ENCODE peak calls at places on chromosomes 5 and 9, in ten cellular contexts. One of them, this sample, is unnamed.

GRCh38 chr5:154970759-154971158 is 29.9 kb downstream of the MRPL22 start:
- DNase-seq in mammary epithelial cell: peak
- DNase-seq in ovary: no peak
- DNase-seq in tibial artery: no peak
- DNase-seq in cardiac fibroblast: peak
- DNase-seq in AG04450: no peak
- DNase-seq in natural killer cell: no peak
- DNase-seq in CD8-positive, alpha-beta T cell: no peak
- DNase-seq in left ventricle myocardium inferior: no peak
- DNase-seq in GM06990: no peak
- DNase-seq in this sample: no peak

GRCh38 chr5:127959152-127959764 is 124.3 kb upstream of the SLC12A2 start:
- DNase-seq in mammary epithelial cell: peak
- DNase-seq in ovary: peak
- DNase-seq in tibial artery: peak
- DNase-seq in cardiac fibroblast: peak
- DNase-seq in AG04450: peak
- DNase-seq in natural killer cell: no peak
- DNase-seq in CD8-positive, alpha-beta T cell: peak
- DNase-seq in left ventricle myocardium inferior: peak
- DNase-seq in GM06990: no peak
- DNase-seq in this sample: no peak

GRCh38 chr5:163445345-163445744 is 8.0 kb downstream of the CCNG1 start:
- DNase-seq in mammary epithelial cell: no peak
- DNase-seq in ovary: no peak
- DNase-seq in tibial artery: no peak
- DNase-seq in cardiac fibroblast: no peak
- DNase-seq in AG04450: no peak
- DNase-seq in natural killer cell: no peak
- DNase-seq in CD8-positive, alpha-beta T cell: no peak
- DNase-seq in left ventricle myocardium inferior: no peak
- DNase-seq in GM06990: no peak
- DNase-seq in this sample: no peak

GRCh38 chr5:51172853-51173635 is 210.2 kb upstream of the ISL1 start:
- DNase-seq in mammary epithelial cell: no peak
- DNase-seq in ovary: no peak
- DNase-seq in tibial artery: no peak
- DNase-seq in cardiac fibroblast: no peak
- DNase-seq in AG04450: no peak
- DNase-seq in natural killer cell: no peak
- DNase-seq in CD8-positive, alpha-beta T cell: no peak
- DNase-seq in left ventricle myocardium inferior: no peak
- DNase-seq in GM06990: no peak
- DNase-seq in this sample: no peak

GRCh38 chr9:109424618-109425017 is 73.5 kb downstream of the PTPN3 start:
- DNase-seq in mammary epithelial cell: no peak
- DNase-seq in ovary: no peak
- DNase-seq in tibial artery: no peak
- DNase-seq in cardiac fibroblast: no peak
- DNase-seq in AG04450: no peak
- DNase-seq in natural killer cell: no peak
- DNase-seq in CD8-positive, alpha-beta T cell: no peak
- DNase-seq in left ventricle myocardium inferior: no peak
- DNase-seq in GM06990: no peak
- DNase-seq in this sample: no peak

GRCh38 chr5:136192526-136193395 is at the start of gene SMIM32:
- DNase-seq in mammary epithelial cell: no peak
- DNase-seq in ovary: no peak
- DNase-seq in tibial artery: no peak
- DNase-seq in cardiac fibroblast: peak
- DNase-seq in AG04450: no peak
- DNase-seq in natural killer cell: no peak
- DNase-seq in CD8-positive, alpha-beta T cell: no peak
- DNase-seq in left ventricle myocardium inferior: no peak
- DNase-seq in GM06990: peak
- DNase-seq in this sample: no peak

GRCh38 chr5:115685966-115686691 is 60.3 kb upstream of the TMED7 start:
- DNase-seq in mammary epithelial cell: no peak
- DNase-seq in ovary: peak
- DNase-seq in tibial artery: peak
- DNase-seq in cardiac fibroblast: peak
- DNase-seq in AG04450: no peak
- DNase-seq in natural killer cell: no peak
- DNase-seq in CD8-positive, alpha-beta T cell: no peak
- DNase-seq in left ventricle myocardium inferior: no peak
- DNase-seq in GM06990: no peak
- DNase-seq in this sample: no peak

GRCh38 chr5:157562111-157562581 is 13.4 kb downstream of the ADAM19 start:
- DNase-seq in mammary epithelial cell: no peak
- DNase-seq in ovary: no peak
- DNase-seq in tibial artery: peak
- DNase-seq in cardiac fibroblast: peak
- DNase-seq in AG04450: no peak
- DNase-seq in natural killer cell: no peak
- DNase-seq in CD8-positive, alpha-beta T cell: no peak
- DNase-seq in left ventricle myocardium inferior: peak
- DNase-seq in GM06990: no peak
- DNase-seq in this sample: no peak

GRCh38 chr5:10133830-10134229 is 115.9 kb downstream of the ATPSCKMT start:
- DNase-seq in mammary epithelial cell: no peak
- DNase-seq in ovary: no peak
- DNase-seq in tibial artery: no peak
- DNase-seq in cardiac fibroblast: peak
- DNase-seq in AG04450: no peak
- DNase-seq in natural killer cell: no peak
- DNase-seq in CD8-positive, alpha-beta T cell: no peak
- DNase-seq in left ventricle myocardium inferior: no peak
- DNase-seq in GM06990: no peak
- DNase-seq in this sample: no peak

GRCh38 chr9:38232895-38233294 is 159.6 kb upstream of the ALDH1B1 start:
- DNase-seq in mammary epithelial cell: no peak
- DNase-seq in ovary: no peak
- DNase-seq in tibial artery: no peak
- DNase-seq in cardiac fibroblast: no peak
- DNase-seq in AG04450: no peak
- DNase-seq in natural killer cell: no peak
- DNase-seq in CD8-positive, alpha-beta T cell: no peak
- DNase-seq in left ventricle myocardium inferior: no peak
- DNase-seq in GM06990: no peak
- DNase-seq in this sample: no peak

GRCh38 chr5:120678279-120678678 is 214.2 kb downstream of the PRR16 start:
- DNase-seq in mammary epithelial cell: no peak
- DNase-seq in ovary: no peak
- DNase-seq in tibial artery: no peak
- DNase-seq in cardiac fibroblast: peak
- DNase-seq in AG04450: peak
- DNase-seq in natural killer cell: no peak
- DNase-seq in CD8-positive, alpha-beta T cell: no peak
- DNase-seq in left ventricle myocardium inferior: no peak
- DNase-seq in GM06990: no peak
- DNase-seq in this sample: no peak

GRCh38 chr5:65776707-65777141 is 54.7 kb downstream of the NLN start:
- DNase-seq in mammary epithelial cell: no peak
- DNase-seq in ovary: no peak
- DNase-seq in tibial artery: no peak
- DNase-seq in cardiac fibroblast: peak
- DNase-seq in AG04450: no peak
- DNase-seq in natural killer cell: no peak
- DNase-seq in CD8-positive, alpha-beta T cell: no peak
- DNase-seq in left ventricle myocardium inferior: no peak
- DNase-seq in GM06990: no peak
- DNase-seq in this sample: no peak

GRCh38 chr9:113589890-113590289 is 126.4 kb downstream of the RGS3 start:
- DNase-seq in mammary epithelial cell: no peak
- DNase-seq in ovary: no peak
- DNase-seq in tibial artery: no peak
- DNase-seq in cardiac fibroblast: peak
- DNase-seq in AG04450: no peak
- DNase-seq in natural killer cell: no peak
- DNase-seq in CD8-positive, alpha-beta T cell: no peak
- DNase-seq in left ventricle myocardium inferior: no peak
- DNase-seq in GM06990: no peak
- DNase-seq in this sample: no peak

GRCh38 chr9:14303110-14303509 is 10.8 kb downstream of the NFIB start:
- DNase-seq in mammary epithelial cell: no peak
- DNase-seq in ovary: no peak
- DNase-seq in tibial artery: no peak
- DNase-seq in cardiac fibroblast: no peak
- DNase-seq in AG04450: no peak
- DNase-seq in natural killer cell: no peak
- DNase-seq in CD8-positive, alpha-beta T cell: no peak
- DNase-seq in left ventricle myocardium inferior: no peak
- DNase-seq in GM06990: no peak
- DNase-seq in this sample: no peak

GRCh38 chr5:138541511-138541910 is 1.5 kb downstream of the ETF1 start:
- DNase-seq in mammary epithelial cell: no peak
- DNase-seq in ovary: no peak
- DNase-seq in tibial artery: no peak
- DNase-seq in cardiac fibroblast: peak
- DNase-seq in AG04450: no peak
- DNase-seq in natural killer cell: no peak
- DNase-seq in CD8-positive, alpha-beta T cell: no peak
- DNase-seq in left ventricle myocardium inferior: no peak
- DNase-seq in GM06990: no peak
- DNase-seq in this sample: no peak

GRCh38 chr5:90675222-90675621 is 116.6 kb downstream of the ADGRV1 start:
- DNase-seq in mammary epithelial cell: no peak
- DNase-seq in ovary: no peak
- DNase-seq in tibial artery: no peak
- DNase-seq in cardiac fibroblast: no peak
- DNase-seq in AG04450: no peak
- DNase-seq in natural killer cell: no peak
- DNase-seq in CD8-positive, alpha-beta T cell: no peak
- DNase-seq in left ventricle myocardium inferior: no peak
- DNase-seq in GM06990: no peak
- DNase-seq in this sample: no peak

DNA sequence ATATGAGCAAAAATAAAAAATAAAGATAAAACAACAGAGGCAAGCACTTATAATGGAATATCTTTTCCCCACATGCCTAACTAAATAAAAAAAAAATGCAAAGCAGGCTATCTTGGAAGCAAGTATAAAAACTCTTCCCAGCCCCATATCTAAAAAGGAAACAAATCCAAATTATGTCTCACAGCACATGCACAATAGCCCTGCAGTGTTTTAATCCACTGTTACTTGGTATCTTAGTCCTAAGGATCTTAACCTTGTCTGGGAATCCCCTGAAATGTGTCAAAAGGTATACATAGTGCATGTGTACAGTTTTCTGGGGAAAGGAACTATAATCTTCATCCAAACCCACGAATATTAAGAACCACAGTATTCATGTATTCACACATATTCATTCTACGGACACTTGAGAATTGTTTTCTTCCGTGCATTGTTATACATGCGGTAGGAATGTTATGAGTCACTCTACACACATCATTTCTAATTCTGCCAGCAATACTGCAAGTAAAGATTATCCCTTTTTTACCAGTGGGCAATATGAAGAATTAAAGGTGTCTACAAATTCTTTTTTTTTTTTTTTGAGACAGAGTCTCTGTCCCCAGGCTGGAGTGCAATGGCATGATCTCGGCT is 47.8 kb upstream of the SNX2 start:
- DNase-seq in mammary epithelial cell: peak
- DNase-seq in ovary: no peak
- DNase-seq in tibial artery: no peak
- DNase-seq in cardiac fibroblast: peak
- DNase-seq in AG04450: no peak
- DNase-seq in natural killer cell: no peak
- DNase-seq in CD8-positive, alpha-beta T cell: no peak
- DNase-seq in left ventricle myocardium inferior: no peak
- DNase-seq in GM06990: peak
- DNase-seq in this sample: no peak
- TF ChIP-seq CTCF in mammary epithelial cell: no peak
- TF ChIP-seq CTCF in ovary: no peak
- TF ChIP-seq CTCF in tibial artery: no peak
- TF ChIP-seq CTCF in cardiac fibroblast: no peak
- TF ChIP-seq CTCF in AG04450: no peak
- TF ChIP-seq CTCF in natural killer cell: no peak
- TF ChIP-seq CTCF in CD8-positive, alpha-beta T cell: no peak
- TF ChIP-seq CTCF in left ventricle myocardium inferior: no peak
- TF ChIP-seq CTCF in GM06990: no peak
- TF ChIP-seq CTCF in this sample: no peak

DNA sequence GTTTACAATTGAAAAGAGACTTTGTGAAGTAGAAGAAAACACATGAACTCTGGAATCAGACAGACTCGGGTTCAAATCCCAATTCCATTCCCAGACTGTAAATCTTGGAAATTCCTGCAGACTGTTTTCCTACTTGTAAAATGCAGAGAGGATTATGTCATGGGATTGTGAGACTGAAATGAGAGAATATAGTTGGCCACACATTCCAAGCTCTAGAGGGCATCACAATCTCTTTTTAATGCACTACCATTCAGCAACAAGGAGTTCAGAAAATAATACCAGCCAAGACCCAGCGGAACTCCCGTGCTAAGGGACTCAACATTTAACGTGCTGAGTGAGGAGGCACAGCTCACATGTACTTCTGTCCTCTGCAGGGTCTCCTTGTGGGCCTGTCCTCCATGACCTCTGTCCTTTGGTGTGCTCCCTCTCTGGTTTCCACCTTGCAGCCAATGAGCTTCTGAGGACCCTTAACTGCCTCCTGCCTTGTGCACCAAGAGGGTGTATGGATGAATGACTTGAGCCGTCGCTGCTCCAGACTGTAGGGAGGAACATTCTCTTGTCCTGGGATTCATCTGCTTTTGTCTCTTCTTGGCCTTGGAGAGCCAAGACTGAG is 263.5 kb downstream of the NTRK2 start:
- DNase-seq in mammary epithelial cell: peak
- DNase-seq in ovary: no peak
- DNase-seq in tibial artery: no peak
- DNase-seq in cardiac fibroblast: no peak
- DNase-seq in AG04450: no peak
- DNase-seq in natural killer cell: no peak
- DNase-seq in CD8-positive, alpha-beta T cell: no peak
- DNase-seq in left ventricle myocardium inferior: no peak
- DNase-seq in GM06990: no peak
- DNase-seq in this sample: no peak
- TF ChIP-seq CTCF in mammary epithelial cell: peak
- TF ChIP-seq CTCF in ovary: no peak
- TF ChIP-seq CTCF in tibial artery: peak
- TF ChIP-seq CTCF in cardiac fibroblast: no peak
- TF ChIP-seq CTCF in AG04450: no peak
- TF ChIP-seq CTCF in natural killer cell: no peak
- TF ChIP-seq CTCF in CD8-positive, alpha-beta T cell: no peak
- TF ChIP-seq CTCF in left ventricle myocardium inferior: peak
- TF ChIP-seq CTCF in GM06990: no peak
- TF ChIP-seq CTCF in this sample: peak

GRCh38 chr5:63959177-63959982 is 2.9 kb downstream of the HTR1A start:
- DNase-seq in mammary epithelial cell: peak
- DNase-seq in ovary: peak
- DNase-seq in tibial artery: no peak
- DNase-seq in cardiac fibroblast: no peak
- DNase-seq in AG04450: no peak
- DNase-seq in natural killer cell: no peak
- DNase-seq in CD8-positive, alpha-beta T cell: no peak
- DNase-seq in left ventricle myocardium inferior: no peak
- DNase-seq in GM06990: no peak
- DNase-seq in this sample: peak
- TF ChIP-seq CTCF in mammary epithelial cell: peak
- TF ChIP-seq CTCF in ovary: no peak
- TF ChIP-seq CTCF in tibial artery: no peak
- TF ChIP-seq CTCF in cardiac fibroblast: no peak
- TF ChIP-seq CTCF in AG04450: no peak
- TF ChIP-seq CTCF in natural killer cell: no peak
- TF ChIP-seq CTCF in CD8-positive, alpha-beta T cell: no peak
- TF ChIP-seq CTCF in left ventricle myocardium inferior: no peak
- TF ChIP-seq CTCF in GM06990: no peak
- TF ChIP-seq CTCF in this sample: no peak

GRCh38 chr5:101942321-101942882 is 353.7 kb downstream of the SLCO4C1 start:
- DNase-seq in mammary epithelial cell: peak
- DNase-seq in ovary: no peak
- DNase-seq in tibial artery: no peak
- DNase-seq in cardiac fibroblast: peak
- DNase-seq in AG04450: no peak
- DNase-seq in natural killer cell: no peak
- DNase-seq in CD8-positive, alpha-beta T cell: no peak
- DNase-seq in left ventricle myocardium inferior: no peak
- DNase-seq in GM06990: peak
- DNase-seq in this sample: no peak
- TF ChIP-seq CTCF in mammary epithelial cell: peak
- TF ChIP-seq CTCF in ovary: no peak
- TF ChIP-seq CTCF in tibial artery: no peak
- TF ChIP-seq CTCF in cardiac fibroblast: peak
- TF ChIP-seq CTCF in AG04450: peak
- TF ChIP-seq CTCF in natural killer cell: peak
- TF ChIP-seq CTCF in CD8-positive, alpha-beta T cell: no peak
- TF ChIP-seq CTCF in left ventricle myocardium inferior: peak
- TF ChIP-seq CTCF in GM06990: peak
- TF ChIP-seq CTCF in this sample: peak